ENCODE peak calls at places on chromosomes 7 and 10, in seven cellular contexts. J is A549, Q is HCT116, P is HepG2, Z is H1, B is K562, S is GM12878. L is an unnamed sample.
A peak's percentile ranks its signal among the peaks of the same experiment; 100 is the strongest.

GRCh38 chr7:47600199-47601118 is 18.5 kb upstream of the TNS3 start:
- DNase-seq in J (peak; percentile 87), Q (no peak), P (no peak), Z (no peak), B (no peak), S (no peak), L (peak; percentile 86)

GRCh38 chr7:100967292-100967863 is 2.0 kb upstream of the MUC12 start:
- DNase-seq in J (peak; percentile 31), Q (no peak), P (no peak), Z (no peak), B (no peak), S (no peak), L (no peak)

GRCh38 chr7:72123913-72124312 is 288.2 kb downstream of the CALN1 start:
- DNase-seq in J (no peak), Q (no peak), P (peak; percentile 2), Z (no peak), B (no peak), S (no peak), L (no peak)

GRCh38 chr7:130294314-130294713 is 1.4 kb downstream of the CPA4 start:
- DNase-seq in J (no peak), Q (no peak), P (no peak), Z (no peak), B (no peak), S (no peak), L (peak; percentile 74)

GRCh38 chr10:113486531-113486930 is 66.3 kb upstream of the HABP2 start:
- DNase-seq in J (no peak), Q (no peak), P (no peak), Z (no peak), B (no peak), S (no peak), L (no peak)

GRCh38 chr10:37952051-37952815 is 24.2 kb downstream of the ZNF25 start:
- DNase-seq in J (no peak), Q (no peak), P (no peak), Z (no peak), B (no peak), S (no peak), L (peak; percentile 6)

GRCh38 chr7:106485031-106485551 is 175.9 kb downstream of the CCDC71L start:
- DNase-seq in J (no peak), Q (no peak), P (no peak), Z (no peak), B (no peak), S (no peak), L (peak; percentile 91)

GRCh38 chr7:26440253-26440992 is 148.8 kb downstream of the SNX10 start:
- DNase-seq in J (no peak), Q (no peak), P (no peak), Z (no peak), B (no peak), S (no peak), L (no peak)

GRCh38 chr10:12733271-12733670 is 268.2 kb downstream of the CCDC3 start:
- DNase-seq in J (no peak), Q (no peak), P (no peak), Z (no peak), B (no peak), S (no peak), L (no peak)

GRCh38 chr7:110296321-110296720 is 794.6 kb upstream of the LRRN3 start:
- DNase-seq in J (no peak), Q (no peak), P (no peak), Z (no peak), B (no peak), S (no peak), L (peak; percentile 53)

GRCh38 chr10:104505521-104506041 is 135.5 kb upstream of the SORCS3 start:
- DNase-seq in J (no peak), Q (no peak), P (no peak), Z (no peak), B (no peak), S (no peak), L (no peak)

GRCh38 chr7:149310113-149310836 is 48.3 kb downstream of the ZNF783 start:
- DNase-seq in J (peak; percentile 88), Q (peak; percentile 91), P (peak; percentile 53), Z (no peak), B (peak; percentile 72), S (peak; percentile 36), L (peak; percentile 87)

GRCh38 chr7:5677538-5678294 is 103.7 kb downstream of the RNF216 start:
- DNase-seq in J (peak; percentile 70), Q (peak; percentile 34), P (peak; percentile 34), Z (no peak), B (peak; percentile 67), S (no peak), L (peak; percentile 78)

GRCh38 chr7:55438765-55439525 is 73.8 kb downstream of the LANCL2 start:
- DNase-seq in J (no peak), Q (no peak), P (no peak), Z (no peak), B (no peak), S (no peak), L (peak; percentile 37)

GRCh38 chr7:55438085-55438764 is 73.1 kb downstream of the LANCL2 start:
- DNase-seq in J (no peak), Q (no peak), P (no peak), Z (no peak), B (no peak), S (no peak), L (no peak)

GRCh38 chr7:55437375-55437774 is 72.2 kb downstream of the LANCL2 start:
- DNase-seq in J (no peak), Q (no peak), P (no peak), Z (no peak), B (no peak), S (no peak), L (no peak)

GRCh38 chr7:55435466-55435865 is 70.3 kb downstream of the LANCL2 start:
- DNase-seq in J (no peak), Q (no peak), P (no peak), Z (no peak), B (no peak), S (no peak), L (no peak)

DNA sequence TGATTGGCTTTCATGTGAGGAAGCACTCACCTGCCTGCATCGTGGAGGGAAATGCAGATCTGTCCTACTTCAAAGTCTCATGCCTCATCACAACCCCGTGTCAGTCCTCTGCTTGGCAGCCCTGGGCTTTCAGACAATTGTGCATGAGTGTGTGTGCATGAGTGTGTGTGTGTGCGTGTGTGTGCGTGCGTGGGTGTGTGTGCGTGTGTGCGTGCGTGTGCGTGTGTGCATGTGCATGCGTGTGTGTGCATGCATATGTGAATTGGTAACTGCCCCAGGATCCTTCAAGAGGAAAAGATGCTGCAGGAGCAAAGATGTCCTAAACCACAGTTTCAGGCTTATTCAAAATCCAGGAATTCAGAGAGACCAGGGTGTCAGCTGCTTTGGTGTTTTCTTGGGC is 71.3 kb downstream of the LANCL2 start:
- DNase-seq in J (no peak), Q (no peak), P (no peak), Z (no peak), B (no peak), S (no peak), L (no peak)
- TF ChIP-seq CEBPB in J (no peak), Q (no peak), P (no peak), Z (no peak), B (no peak), S (no peak), L (no peak)

GRCh38 chr7:141668853-141669252 is 33.1 kb downstream of the DENND11 start:
- DNase-seq in J (no peak), Q (no peak), P (no peak), Z (no peak), B (no peak), S (no peak), L (no peak)
- TF ChIP-seq CEBPB in J (no peak), Q (no peak), P (no peak), Z (no peak), B (no peak), S (no peak), L (no peak)

DNA sequence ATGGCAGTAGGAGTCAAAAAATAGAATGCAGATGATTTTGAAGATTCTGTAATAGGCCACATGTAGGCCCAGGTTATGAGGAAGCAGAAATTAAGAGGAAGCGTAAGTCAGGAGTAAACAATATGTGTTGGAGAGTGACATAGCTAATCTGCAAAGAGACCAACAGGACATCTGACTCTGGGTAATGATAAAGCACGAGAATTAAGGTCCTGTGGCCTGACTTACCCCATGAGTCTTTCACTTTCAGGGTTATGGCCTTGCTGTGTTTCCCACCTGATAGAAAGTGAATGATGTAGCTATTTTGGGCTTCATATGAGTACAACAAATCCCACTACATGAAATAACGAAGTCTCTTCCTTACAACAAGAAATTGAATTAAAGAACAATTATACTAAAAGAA is 393.0 kb downstream of the MAGI2 start:
- DNase-seq in J (no peak), Q (no peak), P (no peak), Z (no peak), B (no peak), S (no peak), L (no peak)
- TF ChIP-seq CEBPB in J (no peak), Q (no peak), P (no peak), Z (no peak), B (no peak), S (no peak), L (no peak)

GRCh38 chr7:129126314-129126713 is 18.2 kb upstream of the TSPAN33 start:
- DNase-seq in J (no peak), Q (no peak), P (no peak), Z (no peak), B (no peak), S (no peak), L (no peak)

GRCh38 chr7:129122086-129122750 is 22.3 kb upstream of the TSPAN33 start:
- DNase-seq in J (no peak), Q (no peak), P (no peak), Z (no peak), B (no peak), S (peak; percentile 84), L (no peak)

GRCh38 chr7:129118976-129119375 is 25.5 kb upstream of the TSPAN33 start:
- DNase-seq in J (no peak), Q (no peak), P (no peak), Z (no peak), B (no peak), S (no peak), L (no peak)

GRCh38 chr7:129123517-129123872 is 21.0 kb upstream of the TSPAN33 start:
- DNase-seq in J (no peak), Q (no peak), P (no peak), Z (no peak), B (no peak), S (no peak), L (no peak)

GRCh38 chr7:129122751-129123516 is 21.6 kb upstream of the TSPAN33 start:
- DNase-seq in J (no peak), Q (no peak), P (no peak), Z (no peak), B (no peak), S (peak; percentile 95), L (peak; percentile 21)
- TF ChIP-seq CEBPB in J (no peak), Q (no peak), P (no peak), Z (no peak), B (no peak), S (peak; percentile 93), L (no peak)

DNA sequence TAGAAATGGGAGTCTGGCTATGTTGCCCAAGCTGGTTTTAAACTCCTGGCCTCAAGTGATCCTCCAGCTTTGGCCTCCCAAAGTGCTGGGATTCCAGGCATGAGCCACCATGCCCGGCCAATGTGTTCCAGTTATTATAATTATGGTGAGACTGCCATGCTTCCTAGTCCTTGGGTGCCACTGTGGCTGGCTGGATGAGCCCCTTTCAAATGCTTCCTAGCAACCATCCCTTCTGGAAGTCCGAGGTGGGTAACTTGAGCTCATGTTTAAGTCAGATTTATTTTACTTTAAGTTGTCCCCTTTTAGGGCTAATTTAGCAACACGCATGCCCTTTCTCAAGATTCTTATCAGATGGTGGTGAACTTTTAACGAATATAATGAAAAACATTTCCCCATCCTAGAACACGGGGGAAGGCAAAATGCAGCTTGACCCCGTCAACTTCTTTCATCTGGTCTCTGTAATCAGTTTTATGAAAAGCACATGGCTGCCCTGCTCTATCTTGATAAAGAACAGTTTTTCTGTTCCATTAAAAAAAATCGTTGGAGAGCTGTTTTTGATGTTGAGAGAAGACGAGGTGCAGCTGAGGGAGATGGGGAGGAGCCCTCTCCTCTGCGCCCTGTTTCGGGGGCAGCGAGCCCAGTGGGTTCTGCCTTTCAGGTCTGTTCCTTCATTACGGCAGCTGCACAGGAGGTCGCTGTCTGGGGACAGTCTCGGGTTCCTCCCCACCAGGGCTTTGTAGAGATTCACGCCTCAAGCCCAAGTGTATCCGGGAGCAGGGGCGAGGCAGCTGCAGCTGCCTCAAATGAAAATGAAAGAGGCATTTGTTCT is 61.0 kb upstream of the MKI67 start:
- DNase-seq in J (no peak), Q (no peak), P (no peak), Z (no peak), B (no peak), S (no peak), L (no peak)
- TF ChIP-seq CEBPB in J (no peak), Q (no peak), P (no peak), Z (no peak), B (no peak), S (no peak), L (no peak)